ENCODE peak calls at places on chromosomes 6 and 20, in four cellular contexts. R is astrocyte, F is H1, A is HCT116. S is an unnamed sample. For H3K9me3 and H4K20me1, the result is how much of the 10 kb centered on the place peaks cover.

GRCh38 chr6:105137388-105137787 is 42.4 kb downstream of the POPDC3 start:
- DNase-seq in R (no peak), F (no peak), A (no peak), S (no peak)

GRCh38 chr20:54633903-54634302 is 158.5 kb downstream of the DOK5 start:
- DNase-seq in R (no peak), F (no peak), A (no peak), S (no peak)

GRCh38 chr6:149936743-149937142 is 5.1 kb upstream of the ULBP2 start:
- DNase-seq in R (no peak), F (no peak), A (no peak), S (no peak)

GRCh38 chr6:167893416-167893815 is 66.7 kb downstream of the AFDN start:
- DNase-seq in R (peak), F (peak), A (peak), S (peak)

GRCh38 chr6:17885079-17885478 is 102.4 kb downstream of the KIF13A start:
- DNase-seq in R (no peak), F (no peak), A (no peak), S (no peak)

GRCh38 chr6:63565058-63565726 is 7.1 kb upstream of the LOC128125822 start:
- DNase-seq in R (no peak), F (no peak), A (no peak), S (no peak)

GRCh38 chr6:33627876-33628275 is 6.8 kb downstream of the ITPR3 start:
- DNase-seq in R (no peak), F (no peak), A (no peak), S (no peak)

GRCh38 chr20:31856516-31856915 is 11.1 kb upstream of the FOXS1 start:
- DNase-seq in R (no peak), F (no peak), A (no peak), S (no peak)

GRCh38 chr6:139336488-139336887 is 38.0 kb downstream of the CITED2 start:
- DNase-seq in R (peak), F (no peak), A (no peak), S (no peak)

GRCh38 chr6:22240025-22240424 is 56.8 kb downstream of the PRL start:
- DNase-seq in R (no peak), F (no peak), A (no peak), S (no peak)

GRCh38 chr20:62494537-62494936 is 18.7 kb upstream of the GATA5 start:
- DNase-seq in R (no peak), F (no peak), A (no peak), S (no peak)

GRCh38 chr6:15402401-15403045 is 156.7 kb downstream of the JARID2 start:
- DNase-seq in R (no peak), F (no peak), A (no peak), S (no peak)

GRCh38 chr20:43752561-43753301 is 25.9 kb upstream of the GTSF1L start:
- DNase-seq in R (peak), F (no peak), A (no peak), S (peak)

GRCh38 chr20:19976595-19977372 is 40.4 kb upstream of the NAA20 start:
- DNase-seq in R (peak), F (peak), A (peak), S (peak)

GRCh38 chr6:48826884-48827701 is 636.0 kb downstream of the MMUT start:
- DNase-seq in R (peak), F (no peak), A (peak), S (peak)

GRCh38 chr20:60224914-60225313 is 266.7 kb downstream of the CDH26 start:
- DNase-seq in R (no peak), F (no peak), A (no peak), S (no peak)

GRCh38 chr20:20463933-20464374 is 96.0 kb downstream of the INSM1 start:
- DNase-seq in R (peak), F (peak), A (no peak), S (no peak)

GRCh38 chr20:51571470-51571794 is 28.9 kb upstream of the NFATC2 start:
- DNase-seq in R (no peak), F (no peak), A (no peak), S (no peak)

DNA sequence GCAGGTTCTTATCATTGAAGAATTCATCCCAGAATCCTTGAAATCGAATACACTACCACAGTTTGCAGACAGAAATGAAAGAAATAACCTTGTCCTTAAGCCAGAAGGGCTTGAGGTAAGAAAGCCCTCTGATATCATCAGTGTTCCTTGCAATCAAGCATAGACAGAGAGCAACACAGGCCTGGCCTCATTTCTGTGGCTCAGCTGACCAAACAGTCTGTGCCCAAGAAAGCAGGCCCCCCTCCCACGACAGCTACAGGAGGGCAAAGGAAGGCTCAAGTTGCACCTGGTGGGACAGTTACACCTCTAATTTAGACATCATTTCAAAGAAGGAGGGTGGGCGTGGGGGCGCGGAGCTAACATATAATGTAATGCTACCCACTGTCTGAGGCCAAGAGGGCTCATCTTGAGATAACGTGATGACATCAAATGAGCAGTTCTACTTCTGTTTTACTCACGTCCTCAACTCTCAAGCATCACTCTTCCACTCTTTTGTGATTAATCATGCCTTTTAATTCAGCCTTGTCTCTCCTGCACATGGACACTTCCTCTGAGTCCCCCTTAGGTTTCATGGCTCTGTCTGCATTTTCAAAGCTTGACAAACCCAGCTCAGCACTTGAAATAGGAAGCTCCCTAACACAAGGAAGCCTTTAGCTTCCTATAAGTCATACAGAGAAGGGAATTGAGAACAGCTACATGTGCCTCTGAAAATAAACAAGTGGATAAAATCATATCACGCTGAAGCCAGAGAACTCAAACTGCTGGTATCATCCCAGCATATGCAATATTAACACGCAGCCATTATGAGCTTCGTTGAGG is 21.4 kb downstream of the KIF16B start:
- DNase-seq in R (no peak), F (no peak), A (no peak), S (peak)
- H3K9me3 ChIP-seq in R (under half), F (under half), A (under half), S (under half)

DNA sequence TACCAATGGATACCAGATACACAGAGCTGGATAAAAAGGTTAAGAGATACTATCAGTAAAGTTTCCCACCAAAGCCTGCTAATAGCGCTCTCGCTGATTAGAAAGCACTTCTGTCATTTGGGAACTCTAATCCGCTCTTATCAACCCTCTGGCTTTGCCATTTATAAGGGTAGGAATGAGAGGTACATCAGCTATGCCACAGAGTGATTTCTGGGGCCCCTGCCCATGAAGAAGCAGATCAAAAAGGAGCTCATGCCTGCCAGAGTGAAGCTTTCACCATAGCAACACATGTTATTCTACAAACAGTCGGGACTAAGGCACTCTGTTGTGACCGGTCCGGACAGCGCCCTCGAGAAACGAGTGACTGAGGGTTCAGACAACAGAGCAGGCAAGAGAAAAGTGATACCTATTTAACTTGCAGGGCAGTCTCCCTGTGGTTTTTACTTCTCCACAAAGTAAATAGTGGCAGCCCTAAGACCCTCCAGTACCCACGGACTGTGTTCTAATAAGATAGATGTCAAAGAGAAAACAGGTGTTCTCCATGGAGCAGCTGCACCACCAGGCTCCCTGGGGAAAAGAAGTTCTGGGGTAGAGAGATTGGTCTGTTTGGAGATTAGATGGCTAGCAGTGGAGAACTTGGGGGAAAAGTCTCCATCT is 5.6 kb downstream of the TRAM2 start:
- DNase-seq in R (no peak), F (no peak), A (no peak), S (no peak)
- H4K20me1 ChIP-seq in R (half or more), F (under half), A (under half), S (under half)

GRCh38 chr6:4818272-4818938 is 42.2 kb downstream of the CDYL start:
- DNase-seq in R (no peak), F (no peak), A (no peak), S (no peak)
- H3K9me3 ChIP-seq in R (under half), F (under half), A (under half), S (under half)

GRCh38 chr6:43773981-43774775 is 4.2 kb downstream of the VEGFA start:
- DNase-seq in R (no peak), F (no peak), A (no peak), S (no peak)

GRCh38 chr6:43776799-43777776 is 7.1 kb downstream of the VEGFA start:
- DNase-seq in R (no peak), F (no peak), A (no peak), S (no peak)

GRCh38 chr6:43776115-43776798 is 6.2 kb downstream of the VEGFA start:
- DNase-seq in R (no peak), F (no peak), A (no peak), S (no peak)

GRCh38 chr6:43773050-43773956 is 3.3 kb downstream of the VEGFA start:
- DNase-seq in R (no peak), F (no peak), A (peak), S (peak)

GRCh38 chr6:43774776-43775583 is 5.0 kb downstream of the VEGFA start:
- DNase-seq in R (peak), F (no peak), A (no peak), S (peak)
- H4K20me1 ChIP-seq in R (half or more), F (under half), A (under half), S (half or more)